ENCODE peak calls at places on chromosomes 2 and 18, in seven cellular contexts. I is 8988T, U is AG04449, K is brain microvascular endothelial cell, A is cardiac fibroblast, Z is uterus, B is type B pancreatic cell. P is an unnamed sample.

GRCh38 chr18:70363861-70364260 is 75.0 kb downstream of the SOCS6 start:
- DNase-seq in B (no peak), Z (no peak), A (peak), U (no peak), I (no peak), K (no peak), P (no peak)

GRCh38 chr2:107412981-107413380 is 413.7 kb upstream of the RGPD4 start:
- DNase-seq in B (no peak), A (peak), Z (no peak), K (peak), U (no peak), I (no peak), P (no peak)

GRCh38 chr2:48504647-48505327 is 25.2 kb upstream of the STON1 start:
- DNase-seq in A (peak), B (no peak), U (no peak), I (no peak), Z (no peak), K (peak), P (no peak)

GRCh38 chr2:88828397-88829137 is 137.1 kb downstream of the RPIA start:
- DNase-seq in B (no peak), Z (peak), A (peak), K (no peak), I (no peak), U (no peak), P (no peak)

GRCh38 chr18:62586781-62587487 is 64.1 kb downstream of the ZCCHC2 start:
- DNase-seq in A (no peak), I (no peak), Z (no peak), K (no peak), U (no peak), B (peak), P (no peak)

GRCh38 chr2:201040867-201041628 is 30.4 kb downstream of the HYCC2 start:
- DNase-seq in A (no peak), B (no peak), U (no peak), Z (no peak), I (no peak), K (no peak), P (no peak)

GRCh38 chr2:113240915-113241911 is 37.5 kb downstream of the PAX8 start:
- DNase-seq in A (peak), K (peak), U (peak), I (peak), Z (peak), B (no peak), P (no peak)

GRCh38 chr18:7537145-7537544 is 30.0 kb upstream of the PTPRM start:
- DNase-seq in B (no peak), I (no peak), K (no peak), A (no peak), Z (no peak), U (no peak), P (no peak)

GRCh38 chr2:9663008-9663879 is 32.4 kb upstream of the YWHAQ start:
- DNase-seq in Z (no peak), I (no peak), A (no peak), U (no peak), K (no peak), B (no peak), P (peak)

GRCh38 chr2:20992201-20992711 is 51.6 kb downstream of the APOB start:
- DNase-seq in K (peak), B (no peak), U (no peak), I (peak), A (peak), Z (peak), P (no peak)

GRCh38 chr2:240238201-240238600 is 97.7 kb upstream of the OTOS start:
- DNase-seq in I (no peak), B (no peak), U (no peak), Z (no peak), K (no peak), A (peak), P (no peak)

GRCh38 chr18:8813621-8814020 is 108.3 kb downstream of the MTCL1 start:
- DNase-seq in Z (no peak), U (no peak), K (no peak), I (no peak), B (no peak), A (no peak), P (no peak)

GRCh38 chr18:32469190-32469611 is 1.5 kb downstream of the GAREM1 start:
- DNase-seq in K (peak), U (no peak), I (peak), A (peak), B (no peak), Z (peak), P (no peak)

GRCh38 chr2:323035-323434 is 35.1 kb upstream of the ALKAL2 start:
- DNase-seq in A (no peak), K (no peak), U (no peak), Z (no peak), B (no peak), I (no peak), P (no peak)

GRCh38 chr18:48371854-48372598 is 37.2 kb downstream of the ZBTB7C start:
- DNase-seq in A (no peak), B (peak), U (no peak), Z (no peak), K (no peak), I (no peak), P (no peak)

GRCh38 chr18:8990276-8991031 is 112.0 kb upstream of the NDUFV2 start:
- DNase-seq in A (no peak), U (no peak), I (no peak), Z (no peak), K (no peak), B (no peak), P (no peak)

GRCh38 chr18:49273201-49273880 is 187.1 kb downstream of the DYM start:
- DNase-seq in Z (no peak), K (no peak), A (peak), U (no peak), I (no peak), B (no peak), P (no peak)

GRCh38 chr2:217897816-217898806 is 104.7 kb downstream of the TNS1 start:
- DNase-seq in Z (peak), I (no peak), A (no peak), K (no peak), B (no peak), U (no peak), P (no peak)

GRCh38 chr2:44934962-44935853 is 6.3 kb upstream of the SIX3 start:
- DNase-seq in B (no peak), I (no peak), A (no peak), K (no peak), U (no peak), Z (no peak), P (no peak)

GRCh38 chr2:189477756-189478155 is 36.5 kb downstream of the WDR75 start:
- DNase-seq in I (no peak), K (no peak), B (no peak), U (no peak), A (no peak), Z (no peak), P (no peak)

GRCh38 chr2:179049546-179050311 is at the start of gene CCDC141:
- DNase-seq in K (peak), B (no peak), U (no peak), Z (no peak), I (no peak), A (peak), P (no peak)

GRCh38 chr2:85611217-85611704 is 605 bp downstream of the C2orf68 start:
- DNase-seq in Z (no peak), U (no peak), I (no peak), K (no peak), A (peak), B (no peak), P (no peak)

GRCh38 chr18:34322365-34323289 is 97.9 kb upstream of the NOL4 start:
- DNase-seq in U (no peak), Z (no peak), A (peak), B (no peak), I (no peak), K (peak), P (peak)

GRCh38 chr2:186853871-186854435 is 5.0 kb upstream of the ZSWIM2 start:
- DNase-seq in A (peak), U (peak), Z (no peak), B (no peak), K (no peak), I (no peak), P (no peak)

GRCh38 chr2:31234690-31235503 is 945 bp downstream of the EHD3 start:
- DNase-seq in U (no peak), A (no peak), Z (no peak), K (no peak), I (no peak), B (peak), P (no peak)

GRCh38 chr2:64634338-64635267 is 19.1 kb downstream of the SERTAD2 start:
- DNase-seq in I (no peak), Z (peak), U (no peak), K (no peak), A (peak), B (no peak), P (no peak)

GRCh38 chr2:200367155-200367554 is 60.7 kb downstream of the SPATS2L start:
- DNase-seq in B (no peak), Z (no peak), U (no peak), I (no peak), A (peak), K (no peak), P (no peak)